ENCODE peak calls at places on chromosomes 4 and X, in seven cellular contexts. One of them, this sample, is unnamed.

GRCh38 chr4:175874290-175874689 is 62.2 kb upstream of the GPM6A start:
- DNase-seq in SW 1271: no peak
- DNase-seq in astrocyte of the cerebellum: no peak
- DNase-seq in MM.1S: no peak
- DNase-seq in neuronal stem cell: no peak
- DNase-seq in Right ventricle myocardium superior: no peak
- DNase-seq in psoas muscle: no peak
- DNase-seq in this sample: no peak

GRCh38 chr4:42573249-42573648 is 83.7 kb downstream of the ATP8A1 start:
- DNase-seq in SW 1271: no peak
- DNase-seq in astrocyte of the cerebellum: no peak
- DNase-seq in MM.1S: no peak
- DNase-seq in neuronal stem cell: no peak
- DNase-seq in Right ventricle myocardium superior: no peak
- DNase-seq in psoas muscle: no peak
- DNase-seq in this sample: no peak

GRCh38 chr4:187424636-187425035 is 570.9 kb upstream of the ZFP42 start:
- DNase-seq in SW 1271: no peak
- DNase-seq in astrocyte of the cerebellum: no peak
- DNase-seq in MM.1S: no peak
- DNase-seq in neuronal stem cell: no peak
- DNase-seq in Right ventricle myocardium superior: no peak
- DNase-seq in psoas muscle: no peak
- DNase-seq in this sample: no peak

GRCh38 chr4:144696376-144696775 is 50.4 kb downstream of the HHIP start:
- DNase-seq in SW 1271: no peak
- DNase-seq in astrocyte of the cerebellum: no peak
- DNase-seq in MM.1S: no peak
- DNase-seq in neuronal stem cell: no peak
- DNase-seq in Right ventricle myocardium superior: no peak
- DNase-seq in psoas muscle: no peak
- DNase-seq in this sample: no peak

GRCh38 chr4:110361921-110362320 is 114.0 kb upstream of the ENPEP start:
- DNase-seq in SW 1271: no peak
- DNase-seq in astrocyte of the cerebellum: peak
- DNase-seq in MM.1S: no peak
- DNase-seq in neuronal stem cell: no peak
- DNase-seq in Right ventricle myocardium superior: no peak
- DNase-seq in psoas muscle: no peak
- DNase-seq in this sample: no peak

GRCh38 chr4:114378306-114378903 is 220.2 kb upstream of the UGT8 start:
- DNase-seq in SW 1271: no peak
- DNase-seq in astrocyte of the cerebellum: peak
- DNase-seq in MM.1S: no peak
- DNase-seq in neuronal stem cell: no peak
- DNase-seq in Right ventricle myocardium superior: no peak
- DNase-seq in psoas muscle: no peak
- DNase-seq in this sample: no peak

GRCh38 chr4:3480528-3481112 is 17.5 kb downstream of the DOK7 start:
- DNase-seq in SW 1271: peak
- DNase-seq in astrocyte of the cerebellum: peak
- DNase-seq in MM.1S: peak
- DNase-seq in neuronal stem cell: peak
- DNase-seq in Right ventricle myocardium superior: peak
- DNase-seq in psoas muscle: peak
- DNase-seq in this sample: peak

GRCh38 chrX:70878925-70879324 is 29.6 kb downstream of the TEX11 start:
- DNase-seq in SW 1271: no peak
- DNase-seq in astrocyte of the cerebellum: no peak
- DNase-seq in MM.1S: peak
- DNase-seq in neuronal stem cell: no peak
- DNase-seq in Right ventricle myocardium superior: no peak
- DNase-seq in psoas muscle: no peak
- DNase-seq in this sample: no peak